ENCODE peak calls at places on chromosomes 2 and 18, in seven cellular contexts. C is psoas muscle; O is CD8-positive, alpha-beta T cell; E is adipocyte; D is endodermal cell; N is choroid plexus epithelial cell; T is HCT116. V is an unnamed sample.

GRCh38 chr2:98099939-98100743 is 13.2 kb downstream of the VWA3B start:
- DNase-seq in N (no peak), O (no peak), T (no peak), D (no peak), E (no peak), C (no peak), V (no peak)

GRCh38 chr2:108304975-108305374 is 16.3 kb downstream of the SULT1C2 start:
- DNase-seq in T (no peak), N (no peak), C (no peak), O (no peak), E (no peak), D (no peak), V (no peak)

GRCh38 chr2:42009657-42010580 is 37.9 kb upstream of the PKDCC start:
- DNase-seq in O (no peak), N (peak; percentile 53), D (no peak), C (no peak), T (no peak), E (no peak), V (peak; percentile 19)

GRCh38 chr2:33417093-33417492 is 59.4 kb upstream of the RASGRP3 start:
- DNase-seq in C (no peak), N (no peak), O (no peak), D (no peak), E (no peak), T (no peak), V (peak; percentile 49)

GRCh38 chr18:48541026-48541746 is 2.4 kb downstream of the CTIF start:
- DNase-seq in C (peak; percentile 80), O (peak; percentile 47), E (peak; percentile 90), T (no peak), D (peak; percentile 90), N (peak; percentile 80), V (peak; percentile 67)

GRCh38 chr2:216352653-216353270 is 19.5 kb downstream of the MARCHF4 start:
- DNase-seq in O (peak; percentile 61), N (no peak), D (no peak), T (no peak), E (no peak), C (no peak), V (no peak)

GRCh38 chr2:241859436-241860183 is 916 bp upstream of the PDCD1 start:
- DNase-seq in T (no peak), D (peak; percentile 37), C (peak; percentile 58), O (no peak), N (peak; percentile 51), E (no peak), V (peak; percentile 32)

GRCh38 chr2:233473386-233473791 is 93.2 kb downstream of the USP40 start:
- DNase-seq in O (peak; percentile 42), N (no peak), D (peak; percentile 41), E (no peak), C (no peak), T (no peak), V (no peak)

GRCh38 chr2:136248242-136248641 is 130.3 kb upstream of the CXCR4 start:
- DNase-seq in C (no peak), N (peak; percentile 53), D (no peak), T (peak; percentile 41), O (no peak), E (no peak), V (peak; percentile 77)

GRCh38 chr2:7972670-7973069 is 709.2 kb upstream of the ID2 start:
- DNase-seq in O (no peak), N (no peak), D (no peak), E (no peak), T (no peak), C (no peak), V (no peak)

GRCh38 chr2:3493610-3493997 is 25.7 kb downstream of the ADI1 start:
- DNase-seq in E (peak; percentile 8), T (no peak), O (no peak), D (peak; percentile 82), C (no peak), N (peak; percentile 89), V (peak; percentile 79)

GRCh38 chr2:96207073-96207777 is 1.4 kb downstream of the STARD7 start:
- DNase-seq in C (no peak), O (no peak), D (no peak), N (no peak), E (peak; percentile 52), T (no peak), V (peak; percentile 42)

GRCh38 chr2:186113284-186113683 is 372.8 kb upstream of the ZC3H15 start:
- DNase-seq in N (no peak), C (no peak), T (no peak), D (no peak), E (no peak), O (no peak), V (no peak)

GRCh38 chr2:37472959-37473358 is 128.5 kb downstream of the QPCT start:
- DNase-seq in D (no peak), T (no peak), C (no peak), N (peak; percentile 65), E (peak; percentile 85), O (no peak), V (peak; percentile 76)

GRCh38 chr18:47260138-47260923 is 8.9 kb upstream of the SKOR2 start:
- DNase-seq in D (peak; percentile 96), C (peak; percentile 43), E (peak; percentile 32), N (peak; percentile 50), O (no peak), T (no peak), V (peak; percentile 45)

GRCh38 chr18:6465281-6465680 is 50.6 kb upstream of the L3MBTL4 start:
- DNase-seq in C (no peak), T (no peak), E (no peak), N (no peak), O (no peak), D (no peak), V (no peak)

GRCh38 chr2:202881570-202881969 is 10.0 kb upstream of the ICA1L start:
- DNase-seq in T (no peak), C (no peak), E (no peak), O (no peak), N (no peak), D (no peak), V (no peak)

GRCh38 chr2:124888431-124888830 is 863.3 kb downstream of the CNTNAP5 start:
- DNase-seq in C (no peak), O (no peak), N (no peak), T (no peak), D (no peak), E (no peak), V (no peak)

GRCh38 chr2:237411683-237412349 is 2.1 kb downstream of the COL6A3 start:
- DNase-seq in E (peak; percentile 67), C (peak; percentile 42), N (peak; percentile 69), D (no peak), O (no peak), T (no peak), V (peak; percentile 60)

GRCh38 chr2:118431188-118431562 is 342.9 kb downstream of the INSIG2 start:
- DNase-seq in T (no peak), O (no peak), C (no peak), E (peak; percentile 1), D (no peak), N (peak; percentile 12), V (no peak)

GRCh38 chr2:11805920-11806319 is 59.5 kb downstream of the LPIN1 start:
- DNase-seq in T (no peak), C (no peak), N (no peak), D (peak; percentile 26), O (peak; percentile 40), E (no peak), V (no peak)

GRCh38 chr2:158773121-158773520 is 22.0 kb upstream of the DAPL1 start:
- DNase-seq in T (no peak), D (no peak), O (no peak), E (peak; percentile 52), N (peak; percentile 7), C (peak; percentile 27), V (peak; percentile 75)

GRCh38 chr2:240556553-240557100 is 1.2 kb downstream of the ANKMY1 start:
- DNase-seq in N (peak; percentile 66), T (no peak), E (peak; percentile 40), D (peak; percentile 89), C (peak; percentile 40), O (peak; percentile 77), V (peak; percentile 65)

DNA sequence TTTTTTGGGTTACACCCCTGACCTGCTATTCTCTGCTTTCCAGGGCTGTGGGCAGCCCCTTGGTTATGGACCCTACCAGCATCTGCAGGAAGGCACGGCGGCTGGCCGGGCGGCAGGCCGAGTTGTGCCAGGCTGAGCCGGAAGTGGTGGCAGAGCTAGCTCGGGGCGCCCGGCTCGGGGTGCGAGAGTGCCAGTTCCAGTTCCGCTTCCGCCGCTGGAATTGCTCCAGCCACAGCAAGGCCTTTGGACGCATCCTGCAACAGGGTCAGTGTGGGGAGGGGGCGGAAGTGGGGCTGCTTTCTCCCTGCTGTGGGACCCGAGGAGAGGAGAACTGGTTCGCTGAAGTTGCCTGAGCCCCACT is 9.7 kb upstream of the WNT10A start:
- DNase-seq in O (no peak), N (no peak), D (peak; percentile 49), E (no peak), T (no peak), C (peak; percentile 39), V (no peak)
- H3K4me3 ChIP-seq in O (peak overlapping the region; percentile 57), N (no peak overlapping the region), D (no peak overlapping the region), E (no peak overlapping the region), T (no peak overlapping the region), C (peak overlapping the region; percentile 46), V (no peak overlapping the region)

GRCh38 chr2:83730258-83730657 is 728.8 kb downstream of the SUCLG1 start:
- DNase-seq in C (no peak), E (peak; percentile 49), D (no peak), T (no peak), O (no peak), N (no peak), V (no peak)
- H3K4me3 ChIP-seq in C (no peak overlapping the region), E (no peak overlapping the region), D (no peak overlapping the region), T (no peak overlapping the region), O (no peak overlapping the region), N (no peak overlapping the region), V (no peak overlapping the region)

GRCh38 chr18:57649536-57650495 is 28.2 kb upstream of the NARS1 start:
- DNase-seq in O (no peak), N (peak; percentile 84), D (no peak), E (peak; percentile 27), C (no peak), T (no peak), V (peak; percentile 97)

GRCh38 chr18:57644540-57644939 is 22.9 kb upstream of the NARS1 start:
- DNase-seq in E (peak; percentile 51), N (peak; percentile 66), C (no peak), T (no peak), D (no peak), O (no peak), V (peak; percentile 41)

DNA sequence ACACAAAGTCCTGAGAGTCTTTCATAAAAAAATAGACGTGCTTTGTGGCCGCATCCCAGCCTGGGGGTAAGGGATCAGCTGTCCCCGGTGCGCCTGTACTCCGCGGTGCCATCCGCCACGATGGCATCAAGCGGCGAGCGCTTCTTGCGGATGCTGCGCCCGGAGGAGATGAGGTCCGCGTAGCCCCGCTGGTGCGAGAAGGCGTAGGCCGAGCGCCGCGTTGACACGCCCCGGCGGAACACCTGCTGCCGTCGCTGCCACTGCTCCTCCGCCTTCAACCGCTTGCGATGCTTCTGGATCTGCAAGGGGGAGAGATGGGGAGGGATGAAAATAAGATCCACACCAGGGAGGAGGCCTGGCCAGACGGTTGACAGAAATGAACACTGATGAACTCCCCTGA is 26.8 kb upstream of the NARS1 start:
- DNase-seq in O (no peak), T (no peak), D (no peak), E (no peak), C (no peak), N (no peak), V (no peak)
- H3K4me3 ChIP-seq in O (no peak overlapping the region), T (no peak overlapping the region), D (no peak overlapping the region), E (no peak overlapping the region), C (no peak overlapping the region), N (no peak overlapping the region), V (no peak overlapping the region)

GRCh38 chr2:227485429-227485828 is 13.5 kb downstream of the AGFG1 start:
- DNase-seq in O (no peak), D (no peak), C (no peak), T (no peak), E (no peak), N (no peak), V (no peak)
- H3K4me3 ChIP-seq in O (no peak overlapping the region), D (no peak overlapping the region), C (no peak overlapping the region), T (no peak overlapping the region), E (no peak overlapping the region), N (no peak overlapping the region), V (no peak overlapping the region)